ENCODE peak calls at places on chromosomes 12 and 14, in five cellular contexts. One of them, this sample, is unnamed. For H3K4me1, the result is how much of the 10 kb centered on the place peaks cover.

GRCh38 chr12:113420996-113421595 is 1.1 kb upstream of the SDSL start:
- DNase-seq in mammary epithelial cell: no peak
- DNase-seq in naive thymus-derived CD4-positive, alpha-beta T cell: no peak
- DNase-seq in HCT116: no peak
- DNase-seq in OCI-LY7: no peak
- DNase-seq in this sample: no peak

GRCh38 chr14:59391388-59391787 is 73.8 kb downstream of the GPR135 start:
- DNase-seq in HCT116: no peak
- DNase-seq in naive thymus-derived CD4-positive, alpha-beta T cell: no peak
- DNase-seq in OCI-LY7: no peak
- DNase-seq in mammary epithelial cell: no peak
- DNase-seq in this sample: no peak

GRCh38 chr14:24135584-24135833 is 485 bp upstream of the PSME1 start:
- DNase-seq in OCI-LY7: no peak
- DNase-seq in mammary epithelial cell: no peak
- DNase-seq in HCT116: no peak
- DNase-seq in naive thymus-derived CD4-positive, alpha-beta T cell: no peak
- DNase-seq in this sample: no peak

GRCh38 chr12:93254911-93255310 is 122.8 kb upstream of the NUDT4 start:
- DNase-seq in HCT116: no peak
- DNase-seq in OCI-LY7: no peak
- DNase-seq in naive thymus-derived CD4-positive, alpha-beta T cell: no peak
- DNase-seq in mammary epithelial cell: no peak
- DNase-seq in this sample: no peak

GRCh38 chr12:68222336-68222735 is 3.3 kb downstream of the IL26 start:
- DNase-seq in OCI-LY7: no peak
- DNase-seq in HCT116: no peak
- DNase-seq in naive thymus-derived CD4-positive, alpha-beta T cell: no peak
- DNase-seq in mammary epithelial cell: no peak
- DNase-seq in this sample: no peak

GRCh38 chr14:38794674-38795073 is 308.4 kb downstream of the SEC23A start:
- DNase-seq in mammary epithelial cell: no peak
- DNase-seq in HCT116: no peak
- DNase-seq in naive thymus-derived CD4-positive, alpha-beta T cell: no peak
- DNase-seq in OCI-LY7: no peak
- DNase-seq in this sample: no peak

GRCh38 chr14:90483551-90483950 is 86.7 kb downstream of the CALM1 start:
- DNase-seq in naive thymus-derived CD4-positive, alpha-beta T cell: peak
- DNase-seq in OCI-LY7: no peak
- DNase-seq in HCT116: no peak
- DNase-seq in mammary epithelial cell: no peak
- DNase-seq in this sample: no peak

GRCh38 chr12:40055227-40055579 is 50.7 kb downstream of the SLC2A13 start:
- DNase-seq in OCI-LY7: no peak
- DNase-seq in mammary epithelial cell: no peak
- DNase-seq in naive thymus-derived CD4-positive, alpha-beta T cell: no peak
- DNase-seq in HCT116: no peak
- DNase-seq in this sample: no peak

GRCh38 chr14:74614508-74615495 is 2.8 kb upstream of the LTBP2 start:
- DNase-seq in HCT116: no peak
- DNase-seq in naive thymus-derived CD4-positive, alpha-beta T cell: no peak
- DNase-seq in OCI-LY7: no peak
- DNase-seq in mammary epithelial cell: peak
- DNase-seq in this sample: no peak

GRCh38 chr14:100891051-100891450 is 12.5 kb downstream of the RTL1 start:
- DNase-seq in OCI-LY7: no peak
- DNase-seq in mammary epithelial cell: no peak
- DNase-seq in naive thymus-derived CD4-positive, alpha-beta T cell: no peak
- DNase-seq in HCT116: no peak
- DNase-seq in this sample: no peak

GRCh38 chr14:85248881-85249635 is 280.9 kb upstream of the FLRT2 start:
- DNase-seq in OCI-LY7: no peak
- DNase-seq in HCT116: no peak
- DNase-seq in naive thymus-derived CD4-positive, alpha-beta T cell: no peak
- DNase-seq in mammary epithelial cell: peak
- DNase-seq in this sample: no peak

DNA sequence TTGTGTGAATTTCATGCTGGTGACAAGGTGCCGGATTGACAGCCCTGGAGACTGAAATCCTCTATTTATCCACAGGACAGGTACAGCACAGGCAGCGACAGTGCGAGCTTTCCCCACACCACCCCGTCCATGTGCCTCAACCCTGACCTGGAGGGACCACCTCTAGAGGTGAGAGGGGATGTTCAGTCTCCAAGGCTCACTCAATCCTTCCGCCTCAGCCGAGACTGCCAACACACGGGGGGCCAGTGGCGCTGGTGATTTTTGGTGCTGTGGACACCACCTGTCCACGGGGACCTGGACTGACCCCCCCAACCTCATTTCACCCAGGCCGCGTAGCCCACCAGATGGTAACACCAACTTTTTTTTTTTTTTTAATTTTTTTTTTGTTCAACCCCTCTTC is 12.8 kb downstream of the PCBP2 start:
- DNase-seq in naive thymus-derived CD4-positive, alpha-beta T cell: no peak
- DNase-seq in OCI-LY7: no peak
- DNase-seq in mammary epithelial cell: no peak
- DNase-seq in HCT116: no peak
- DNase-seq in this sample: no peak
- H3K4me1 ChIP-seq in naive thymus-derived CD4-positive, alpha-beta T cell: under half
- H3K4me1 ChIP-seq in OCI-LY7: under half
- H3K4me1 ChIP-seq in mammary epithelial cell: under half
- H3K4me1 ChIP-seq in HCT116: under half
- H3K4me1 ChIP-seq in this sample: under half

DNA sequence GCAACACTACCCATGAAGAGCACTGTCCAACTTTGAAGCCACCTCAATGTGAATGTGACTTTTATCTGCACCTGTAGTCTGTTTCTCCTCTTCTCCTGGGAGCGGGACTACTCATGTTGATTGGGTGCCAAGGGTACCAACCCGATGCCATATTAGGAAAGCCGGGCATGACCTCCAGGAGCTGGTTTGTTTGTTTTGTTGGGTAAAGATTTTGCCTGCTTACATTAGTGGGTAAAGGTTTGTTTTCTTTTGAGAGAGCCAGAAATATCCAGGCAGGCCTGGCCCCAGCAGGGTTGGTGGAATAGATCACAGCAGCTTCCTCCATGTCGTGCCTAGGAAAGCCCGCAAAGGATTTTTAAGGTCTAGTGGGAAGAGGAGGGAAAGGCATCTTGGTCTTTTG is 19.7 kb upstream of the ITPK1 start:
- DNase-seq in OCI-LY7: no peak
- DNase-seq in HCT116: no peak
- DNase-seq in mammary epithelial cell: no peak
- DNase-seq in naive thymus-derived CD4-positive, alpha-beta T cell: no peak
- DNase-seq in this sample: no peak
- H3K27ac ChIP-seq in OCI-LY7: no peak
- H3K27ac ChIP-seq in HCT116: no peak
- H3K27ac ChIP-seq in mammary epithelial cell: no peak
- H3K27ac ChIP-seq in naive thymus-derived CD4-positive, alpha-beta T cell: no peak
- H3K27ac ChIP-seq in this sample: no peak

GRCh38 chr12:123120452-123121166 is 30.3 kb downstream of the PITPNM2 start:
- DNase-seq in HCT116: no peak
- DNase-seq in mammary epithelial cell: no peak
- DNase-seq in OCI-LY7: no peak
- DNase-seq in naive thymus-derived CD4-positive, alpha-beta T cell: peak
- DNase-seq in this sample: no peak
- H3K4me1 ChIP-seq in HCT116: under half
- H3K4me1 ChIP-seq in mammary epithelial cell: under half
- H3K4me1 ChIP-seq in OCI-LY7: under half
- H3K4me1 ChIP-seq in naive thymus-derived CD4-positive, alpha-beta T cell: under half
- H3K4me1 ChIP-seq in this sample: under half

DNA sequence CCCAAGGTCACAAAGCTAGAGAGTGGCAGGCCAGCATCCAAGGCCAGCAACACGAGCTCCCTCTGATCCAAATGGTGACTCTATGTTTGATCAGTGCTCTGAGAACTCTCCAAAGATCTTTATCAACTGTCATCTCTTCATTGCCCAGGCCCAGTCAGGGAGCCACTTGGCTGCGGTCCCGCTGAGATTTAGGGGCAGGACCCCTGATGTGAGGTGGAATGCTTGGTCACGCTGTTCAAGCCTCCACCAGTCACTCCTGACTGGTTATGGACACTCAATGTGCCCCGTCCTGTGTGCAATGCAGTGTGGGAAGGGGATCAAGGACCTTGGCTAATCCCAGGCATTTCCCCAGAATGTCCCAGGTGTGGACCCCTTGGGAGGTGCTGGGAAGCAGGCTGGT is 19.8 kb upstream of the TCL1B start:
- DNase-seq in OCI-LY7: peak
- DNase-seq in mammary epithelial cell: no peak
- DNase-seq in HCT116: no peak
- DNase-seq in naive thymus-derived CD4-positive, alpha-beta T cell: no peak
- DNase-seq in this sample: no peak
- H3K27ac ChIP-seq in OCI-LY7: peak
- H3K27ac ChIP-seq in mammary epithelial cell: no peak
- H3K27ac ChIP-seq in HCT116: no peak
- H3K27ac ChIP-seq in naive thymus-derived CD4-positive, alpha-beta T cell: no peak
- H3K27ac ChIP-seq in this sample: no peak

DNA sequence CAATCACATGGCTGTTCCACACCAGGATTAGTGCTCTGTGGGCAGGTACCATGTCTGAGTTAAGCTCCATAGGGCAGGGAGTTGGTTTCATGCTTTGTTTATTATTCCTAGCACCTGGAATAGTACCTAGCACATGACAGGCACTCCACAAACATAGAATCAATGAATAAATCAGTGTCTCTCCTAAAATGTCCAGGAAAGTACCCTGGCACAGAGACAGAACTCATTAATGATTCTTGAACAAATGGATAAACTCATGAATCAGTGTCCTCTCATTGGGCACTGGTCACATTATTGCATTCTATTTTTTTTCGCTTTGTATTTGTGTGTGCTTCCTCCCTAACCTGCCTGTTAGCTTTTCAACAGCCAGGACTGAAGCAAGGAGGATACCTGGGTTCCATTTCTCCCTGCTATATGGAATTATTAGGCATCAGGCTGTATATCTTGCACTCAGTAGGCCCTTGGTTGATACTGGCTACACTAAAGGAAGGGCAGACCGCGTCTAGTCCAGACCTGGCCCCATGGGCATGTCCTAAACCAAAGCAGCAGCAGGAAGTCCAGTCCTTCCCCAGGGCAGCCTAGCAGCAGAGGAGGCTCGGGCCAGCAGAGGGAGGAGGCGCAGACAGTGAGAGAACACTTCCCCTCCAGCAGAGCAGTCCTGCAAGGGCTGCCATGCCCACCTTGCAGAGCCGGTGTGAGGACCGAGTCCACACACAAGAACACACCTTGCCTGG is 18.4 kb downstream of the HDAC7 start:
- DNase-seq in HCT116: no peak
- DNase-seq in mammary epithelial cell: no peak
- DNase-seq in OCI-LY7: no peak
- DNase-seq in naive thymus-derived CD4-positive, alpha-beta T cell: no peak
- DNase-seq in this sample: no peak
- H3K4me1 ChIP-seq in HCT116: under half
- H3K4me1 ChIP-seq in mammary epithelial cell: under half
- H3K4me1 ChIP-seq in OCI-LY7: under half
- H3K4me1 ChIP-seq in naive thymus-derived CD4-positive, alpha-beta T cell: under half
- H3K4me1 ChIP-seq in this sample: under half